ENCODE peak calls at places on chromosomes 5 and 9, in seven cellular contexts. M is psoas muscle; U is SK-N-SH; T is NCI-H69; B is iPS-NIHi11; R is stomach; P is activated naive CD4-positive, alpha-beta T cell. C is an unnamed sample.

GRCh38 chr5:18772475-18772874 is 1138.2 kb downstream of the TAF11L14 start:
- DNase-seq in M (no peak), U (no peak), T (peak), B (peak), R (no peak), P (no peak), C (no peak)

GRCh38 chr5:72510610-72511121 is 3.5 kb upstream of the ZNF366 start:
- DNase-seq in M (peak), U (no peak), T (no peak), B (no peak), R (no peak), P (no peak), C (no peak)

GRCh38 chr5:65871182-65871581 is 55.2 kb upstream of the ERBIN start:
- DNase-seq in M (no peak), U (no peak), T (no peak), B (no peak), R (no peak), P (no peak), C (no peak)

GRCh38 chr5:181084631-181085195 is 44.6 kb downstream of the BTNL9 start:
- DNase-seq in M (no peak), U (no peak), T (no peak), B (no peak), R (no peak), P (no peak), C (no peak)

GRCh38 chr5:73215891-73216610 is 43.1 kb downstream of the TMEM174 start:
- DNase-seq in M (peak), U (peak), T (peak), B (peak), R (peak), P (no peak), C (no peak)

GRCh38 chr9:105466898-105467455 is 19.1 kb downstream of the FSD1L start:
- DNase-seq in M (no peak), U (no peak), T (no peak), B (no peak), R (no peak), P (no peak), C (no peak)

GRCh38 chr5:143002459-143003327 is 232.5 kb downstream of the ARHGAP26 start:
- DNase-seq in M (no peak), U (no peak), T (peak), B (peak), R (peak), P (no peak), C (no peak)

GRCh38 chr5:33008751-33009418 is 297.8 kb downstream of the NPR3 start:
- DNase-seq in M (no peak), U (no peak), T (no peak), B (peak), R (no peak), P (no peak), C (no peak)

GRCh38 chr5:176747670-176748072 is 62.7 kb upstream of the UNC5A start:
- DNase-seq in M (no peak), U (no peak), T (no peak), B (no peak), R (no peak), P (no peak), C (no peak)

GRCh38 chr9:34980181-34980761 is 9.3 kb upstream of the DNAJB5 start:
- DNase-seq in M (no peak), U (no peak), T (no peak), B (no peak), R (no peak), P (no peak), C (no peak)

GRCh38 chr9:105296889-105297288 is 52.4 kb downstream of the SLC44A1 start:
- DNase-seq in M (no peak), U (no peak), T (no peak), B (peak), R (no peak), P (no peak), C (peak)

GRCh38 chr9:114994716-114995115 is 64.3 kb upstream of the TNFSF8 start:
- DNase-seq in M (no peak), U (no peak), T (no peak), B (no peak), R (no peak), P (no peak), C (no peak)

GRCh38 chr9:36486933-36487481 is 85.7 kb upstream of the MELK start:
- DNase-seq in M (peak), U (peak), T (peak), B (peak), R (peak), P (peak), C (no peak)

GRCh38 chr9:95349109-95350038 is 31.9 kb upstream of the FANCC start:
- DNase-seq in M (no peak), U (no peak), T (peak), B (peak), R (no peak), P (no peak), C (no peak)

GRCh38 chr5:106321242-106321641 is 1349.5 kb downstream of the EFNA5 start:
- DNase-seq in M (no peak), U (no peak), T (no peak), B (no peak), R (no peak), P (no peak), C (no peak)

GRCh38 chr5:172929371-172929838 is 29.8 kb upstream of the RPL26L1 start:
- DNase-seq in M (no peak), U (no peak), T (no peak), B (no peak), R (no peak), P (no peak), C (no peak)

GRCh38 chr9:6955251-6955921 is 197.6 kb downstream of the KDM4C start:
- DNase-seq in M (no peak), U (no peak), T (peak), B (peak), R (no peak), P (no peak), C (peak)

GRCh38 chr9:114203410-114204140 is 48.2 kb downstream of the COL27A1 start:
- DNase-seq in M (no peak), U (no peak), T (no peak), B (no peak), R (no peak), P (no peak), C (no peak)

GRCh38 chr9:78967557-78968212 is 604.1 kb upstream of the TLE4 start:
- DNase-seq in M (no peak), U (no peak), T (no peak), B (no peak), R (no peak), P (no peak), C (no peak)

GRCh38 chr5:140259509-140259908 is 43.4 kb downstream of the PFDN1 start:
- DNase-seq in M (no peak), U (no peak), T (no peak), B (no peak), R (no peak), P (no peak), C (no peak)

GRCh38 chr9:272251-273213 is 57.9 kb downstream of the DOCK8 start:
- DNase-seq in M (no peak), U (no peak), T (no peak), B (no peak), R (peak), P (peak), C (no peak)

GRCh38 chr9:89996717-89997116 is 391.9 kb downstream of the GADD45G start:
- DNase-seq in M (no peak), U (no peak), T (peak), B (no peak), R (peak), P (no peak), C (no peak)

GRCh38 chr5:171386006-171386671 is 1.5 kb upstream of the NPM1 start:
- DNase-seq in M (no peak), U (no peak), T (peak), B (no peak), R (no peak), P (no peak), C (no peak)

GRCh38 chr5:81817980-81818379 is 67.1 kb upstream of the SSBP2 start:
- DNase-seq in M (no peak), U (no peak), T (no peak), B (no peak), R (no peak), P (no peak), C (no peak)

GRCh38 chr9:128408963-128409431 is 11.7 kb upstream of the CERCAM start:
- DNase-seq in M (no peak), U (no peak), T (no peak), B (peak), R (no peak), P (no peak), C (no peak)

GRCh38 chr5:40556811-40557210 is 122.9 kb upstream of the PTGER4 start:
- DNase-seq in M (no peak), U (no peak), T (no peak), B (no peak), R (no peak), P (no peak), C (no peak)

GRCh38 chr9:91199739-91200497 is 161.8 kb downstream of the AUH start:
- DNase-seq in M (no peak), U (no peak), T (no peak), B (no peak), R (no peak), P (no peak), C (no peak)

GRCh38 chr5:124421584-124421983 is 324.9 kb downstream of the ZNF608 start:
- DNase-seq in M (no peak), U (no peak), T (no peak), B (no peak), R (no peak), P (no peak), C (no peak)

GRCh38 chr5:170238456-170238855 is 5.7 kb downstream of the C5orf58 start:
- DNase-seq in M (no peak), U (no peak), T (no peak), B (no peak), R (no peak), P (no peak), C (no peak)